ENCODE peak calls at places on chromosomes 6 and 20, in nine cellular contexts. One of them, this sample, is unnamed.

GRCh38 chr6:99013145-99013544 is 65.4 kb upstream of the FBXL4 start:
- DNase-seq in A172: peak; percentile 84
- DNase-seq in brain microvascular endothelial cell: peak; percentile 95
- DNase-seq in osteocyte: no peak
- DNase-seq in Ammon's horn: no peak
- DNase-seq in endothelial cell: no peak
- DNase-seq in naive thymus-derived CD8-positive, alpha-beta T cell: no peak
- DNase-seq in CD8-positive, alpha-beta memory T cell: no peak
- DNase-seq in ELR: peak; percentile 94
- DNase-seq in this sample: no peak

GRCh38 chr6:121932071-121933009 is 467.1 kb upstream of the HSF2 start:
- DNase-seq in ELR: peak; percentile 88
- DNase-seq in Ammon's horn: peak; percentile 22
- DNase-seq in CD8-positive, alpha-beta memory T cell: no peak
- DNase-seq in osteocyte: peak; percentile 93
- DNase-seq in naive thymus-derived CD8-positive, alpha-beta T cell: no peak
- DNase-seq in endothelial cell: peak; percentile 26
- DNase-seq in brain microvascular endothelial cell: peak; percentile 86
- DNase-seq in A172: peak; percentile 91
- DNase-seq in this sample: no peak

GRCh38 chr20:45853484-45853883 is 3.7 kb downstream of the ACOT8 start:
- DNase-seq in CD8-positive, alpha-beta memory T cell: no peak
- DNase-seq in ELR: no peak
- DNase-seq in brain microvascular endothelial cell: no peak
- DNase-seq in A172: no peak
- DNase-seq in osteocyte: no peak
- DNase-seq in Ammon's horn: no peak
- DNase-seq in naive thymus-derived CD8-positive, alpha-beta T cell: no peak
- DNase-seq in endothelial cell: no peak
- DNase-seq in this sample: no peak

GRCh38 chr6:45419574-45420082 is 41.9 kb upstream of the SUPT3H start:
- DNase-seq in Ammon's horn: peak; percentile 63
- DNase-seq in naive thymus-derived CD8-positive, alpha-beta T cell: peak; percentile 53
- DNase-seq in endothelial cell: peak; percentile 70
- DNase-seq in A172: no peak
- DNase-seq in CD8-positive, alpha-beta memory T cell: no peak
- DNase-seq in brain microvascular endothelial cell: peak; percentile 24
- DNase-seq in osteocyte: peak; percentile 85
- DNase-seq in ELR: peak; percentile 61
- DNase-seq in this sample: peak; percentile 43

GRCh38 chr20:39004508-39004907 is 42.4 kb downstream of the DHX35 start:
- DNase-seq in A172: peak; percentile 18
- DNase-seq in endothelial cell: no peak
- DNase-seq in Ammon's horn: no peak
- DNase-seq in osteocyte: no peak
- DNase-seq in naive thymus-derived CD8-positive, alpha-beta T cell: peak; percentile 33
- DNase-seq in brain microvascular endothelial cell: no peak
- DNase-seq in ELR: no peak
- DNase-seq in CD8-positive, alpha-beta memory T cell: no peak
- DNase-seq in this sample: peak; percentile 39

GRCh38 chr6:23692184-23692583 is 433.8 kb upstream of the NRSN1 start:
- DNase-seq in CD8-positive, alpha-beta memory T cell: no peak
- DNase-seq in brain microvascular endothelial cell: no peak
- DNase-seq in ELR: no peak
- DNase-seq in osteocyte: no peak
- DNase-seq in A172: no peak
- DNase-seq in naive thymus-derived CD8-positive, alpha-beta T cell: no peak
- DNase-seq in endothelial cell: no peak
- DNase-seq in Ammon's horn: no peak
- DNase-seq in this sample: no peak

GRCh38 chr20:59873409-59873808 is 60.0 kb downstream of the SYCP2 start:
- DNase-seq in Ammon's horn: no peak
- DNase-seq in A172: no peak
- DNase-seq in osteocyte: no peak
- DNase-seq in ELR: no peak
- DNase-seq in brain microvascular endothelial cell: no peak
- DNase-seq in naive thymus-derived CD8-positive, alpha-beta T cell: no peak
- DNase-seq in endothelial cell: no peak
- DNase-seq in CD8-positive, alpha-beta memory T cell: no peak
- DNase-seq in this sample: no peak

GRCh38 chr6:36244641-36245280 is 25.1 kb upstream of the PNPLA1 start:
- DNase-seq in naive thymus-derived CD8-positive, alpha-beta T cell: no peak
- DNase-seq in endothelial cell: peak; percentile 30
- DNase-seq in CD8-positive, alpha-beta memory T cell: no peak
- DNase-seq in A172: no peak
- DNase-seq in ELR: peak; percentile 56
- DNase-seq in Ammon's horn: no peak
- DNase-seq in osteocyte: no peak
- DNase-seq in brain microvascular endothelial cell: no peak
- DNase-seq in this sample: no peak

GRCh38 chr20:54469293-54469692 is 6.1 kb upstream of the DOK5 start:
- DNase-seq in Ammon's horn: no peak
- DNase-seq in A172: no peak
- DNase-seq in naive thymus-derived CD8-positive, alpha-beta T cell: no peak
- DNase-seq in brain microvascular endothelial cell: no peak
- DNase-seq in endothelial cell: no peak
- DNase-seq in ELR: no peak
- DNase-seq in CD8-positive, alpha-beta memory T cell: no peak
- DNase-seq in osteocyte: no peak
- DNase-seq in this sample: no peak

GRCh38 chr6:167758309-167759023 is 68.2 kb upstream of the AFDN start:
- DNase-seq in ELR: no peak
- DNase-seq in CD8-positive, alpha-beta memory T cell: no peak
- DNase-seq in osteocyte: no peak
- DNase-seq in A172: no peak
- DNase-seq in endothelial cell: no peak
- DNase-seq in naive thymus-derived CD8-positive, alpha-beta T cell: no peak
- DNase-seq in Ammon's horn: no peak
- DNase-seq in brain microvascular endothelial cell: no peak
- DNase-seq in this sample: no peak

GRCh38 chr20:23130622-23130916 is 44.4 kb upstream of the CD93 start:
- DNase-seq in osteocyte: no peak
- DNase-seq in brain microvascular endothelial cell: no peak
- DNase-seq in ELR: no peak
- DNase-seq in Ammon's horn: no peak
- DNase-seq in naive thymus-derived CD8-positive, alpha-beta T cell: no peak
- DNase-seq in A172: no peak
- DNase-seq in endothelial cell: no peak
- DNase-seq in CD8-positive, alpha-beta memory T cell: no peak
- DNase-seq in this sample: no peak

GRCh38 chr20:1813101-1813529 is 82.1 kb upstream of the SIRPA start:
- DNase-seq in naive thymus-derived CD8-positive, alpha-beta T cell: no peak
- DNase-seq in ELR: peak; percentile 92
- DNase-seq in CD8-positive, alpha-beta memory T cell: no peak
- DNase-seq in osteocyte: no peak
- DNase-seq in A172: peak; percentile 91
- DNase-seq in endothelial cell: no peak
- DNase-seq in brain microvascular endothelial cell: peak; percentile 91
- DNase-seq in Ammon's horn: no peak
- DNase-seq in this sample: no peak

GRCh38 chr6:107942164-107942563 is 15.8 kb downstream of the SEC63 start:
- DNase-seq in osteocyte: no peak
- DNase-seq in ELR: no peak
- DNase-seq in brain microvascular endothelial cell: no peak
- DNase-seq in Ammon's horn: no peak
- DNase-seq in CD8-positive, alpha-beta memory T cell: no peak
- DNase-seq in A172: no peak
- DNase-seq in naive thymus-derived CD8-positive, alpha-beta T cell: no peak
- DNase-seq in endothelial cell: no peak
- DNase-seq in this sample: no peak

GRCh38 chr6:128005009-128005408 is 104.2 kb upstream of the THEMIS start:
- DNase-seq in brain microvascular endothelial cell: no peak
- DNase-seq in CD8-positive, alpha-beta memory T cell: no peak
- DNase-seq in ELR: peak; percentile 59
- DNase-seq in A172: no peak
- DNase-seq in endothelial cell: no peak
- DNase-seq in naive thymus-derived CD8-positive, alpha-beta T cell: no peak
- DNase-seq in Ammon's horn: no peak
- DNase-seq in osteocyte: no peak
- DNase-seq in this sample: no peak

GRCh38 chr20:47330933-47331708 is 25.4 kb downstream of the ZMYND8 start:
- DNase-seq in A172: peak; percentile 96
- DNase-seq in osteocyte: no peak
- DNase-seq in CD8-positive, alpha-beta memory T cell: no peak
- DNase-seq in endothelial cell: no peak
- DNase-seq in Ammon's horn: no peak
- DNase-seq in brain microvascular endothelial cell: peak; percentile 78
- DNase-seq in naive thymus-derived CD8-positive, alpha-beta T cell: no peak
- DNase-seq in ELR: peak; percentile 99
- DNase-seq in this sample: no peak

GRCh38 chr20:63035284-63036185 is 28.8 kb upstream of the BHLHE23 start:
- DNase-seq in osteocyte: no peak
- DNase-seq in Ammon's horn: no peak
- DNase-seq in endothelial cell: no peak
- DNase-seq in naive thymus-derived CD8-positive, alpha-beta T cell: no peak
- DNase-seq in ELR: no peak
- DNase-seq in CD8-positive, alpha-beta memory T cell: no peak
- DNase-seq in A172: no peak
- DNase-seq in brain microvascular endothelial cell: no peak
- DNase-seq in this sample: no peak

GRCh38 chr20:9458075-9458818 is 56.1 kb upstream of the LAMP5 start:
- DNase-seq in CD8-positive, alpha-beta memory T cell: no peak
- DNase-seq in ELR: peak; percentile 53
- DNase-seq in naive thymus-derived CD8-positive, alpha-beta T cell: no peak
- DNase-seq in brain microvascular endothelial cell: peak; percentile 31
- DNase-seq in osteocyte: no peak
- DNase-seq in A172: peak; percentile 10
- DNase-seq in endothelial cell: peak; percentile 36
- DNase-seq in Ammon's horn: no peak
- DNase-seq in this sample: no peak

GRCh38 chr6:64969139-64969538 is 737.9 kb downstream of the EYS start:
- DNase-seq in A172: no peak
- DNase-seq in osteocyte: no peak
- DNase-seq in brain microvascular endothelial cell: no peak
- DNase-seq in ELR: no peak
- DNase-seq in endothelial cell: no peak
- DNase-seq in naive thymus-derived CD8-positive, alpha-beta T cell: no peak
- DNase-seq in CD8-positive, alpha-beta memory T cell: no peak
- DNase-seq in Ammon's horn: no peak
- DNase-seq in this sample: no peak

GRCh38 chr6:153167907-153168306 is 36.8 kb upstream of the RGS17 start:
- DNase-seq in ELR: peak; percentile 4
- DNase-seq in A172: no peak
- DNase-seq in Ammon's horn: no peak
- DNase-seq in naive thymus-derived CD8-positive, alpha-beta T cell: no peak
- DNase-seq in osteocyte: no peak
- DNase-seq in CD8-positive, alpha-beta memory T cell: no peak
- DNase-seq in endothelial cell: no peak
- DNase-seq in brain microvascular endothelial cell: no peak
- DNase-seq in this sample: no peak

GRCh38 chr6:36376183-36376582 is 11.3 kb downstream of the ETV7 start:
- DNase-seq in osteocyte: no peak
- DNase-seq in endothelial cell: no peak
- DNase-seq in naive thymus-derived CD8-positive, alpha-beta T cell: no peak
- DNase-seq in brain microvascular endothelial cell: no peak
- DNase-seq in Ammon's horn: no peak
- DNase-seq in CD8-positive, alpha-beta memory T cell: no peak
- DNase-seq in ELR: no peak
- DNase-seq in A172: no peak
- DNase-seq in this sample: no peak

GRCh38 chr6:99446076-99446475 is 21.0 kb upstream of the PNISR start:
- DNase-seq in Ammon's horn: peak; percentile 29
- DNase-seq in A172: no peak
- DNase-seq in brain microvascular endothelial cell: no peak
- DNase-seq in ELR: no peak
- DNase-seq in naive thymus-derived CD8-positive, alpha-beta T cell: no peak
- DNase-seq in osteocyte: no peak
- DNase-seq in CD8-positive, alpha-beta memory T cell: no peak
- DNase-seq in endothelial cell: no peak
- DNase-seq in this sample: no peak

GRCh38 chr20:19729672-19730071 is 28.4 kb upstream of the RIN2 start:
- DNase-seq in brain microvascular endothelial cell: no peak
- DNase-seq in osteocyte: no peak
- DNase-seq in Ammon's horn: no peak
- DNase-seq in endothelial cell: no peak
- DNase-seq in CD8-positive, alpha-beta memory T cell: no peak
- DNase-seq in A172: no peak
- DNase-seq in naive thymus-derived CD8-positive, alpha-beta T cell: no peak
- DNase-seq in ELR: no peak
- DNase-seq in this sample: no peak

GRCh38 chr20:5357942-5358341 is 41.2 kb upstream of the PROKR2 start:
- DNase-seq in naive thymus-derived CD8-positive, alpha-beta T cell: no peak
- DNase-seq in Ammon's horn: peak; percentile 18
- DNase-seq in osteocyte: no peak
- DNase-seq in A172: no peak
- DNase-seq in endothelial cell: no peak
- DNase-seq in CD8-positive, alpha-beta memory T cell: no peak
- DNase-seq in ELR: no peak
- DNase-seq in brain microvascular endothelial cell: no peak
- DNase-seq in this sample: no peak

GRCh38 chr6:131682427-131682826 is 18.8 kb downstream of the OR2A4 start:
- DNase-seq in endothelial cell: no peak
- DNase-seq in CD8-positive, alpha-beta memory T cell: no peak
- DNase-seq in ELR: no peak
- DNase-seq in Ammon's horn: no peak
- DNase-seq in brain microvascular endothelial cell: peak; percentile 36
- DNase-seq in osteocyte: no peak
- DNase-seq in A172: no peak
- DNase-seq in naive thymus-derived CD8-positive, alpha-beta T cell: no peak
- DNase-seq in this sample: no peak

GRCh38 chr6:3958255-3958654 is 109.1 kb downstream of the FAM50B start:
- DNase-seq in ELR: no peak
- DNase-seq in osteocyte: no peak
- DNase-seq in naive thymus-derived CD8-positive, alpha-beta T cell: no peak
- DNase-seq in endothelial cell: no peak
- DNase-seq in CD8-positive, alpha-beta memory T cell: no peak
- DNase-seq in A172: no peak
- DNase-seq in brain microvascular endothelial cell: no peak
- DNase-seq in Ammon's horn: no peak
- DNase-seq in this sample: no peak

GRCh38 chr20:40433341-40433861 is 255.6 kb downstream of the MAFB start:
- DNase-seq in A172: no peak
- DNase-seq in Ammon's horn: no peak
- DNase-seq in ELR: no peak
- DNase-seq in brain microvascular endothelial cell: no peak
- DNase-seq in osteocyte: peak; percentile 75
- DNase-seq in naive thymus-derived CD8-positive, alpha-beta T cell: no peak
- DNase-seq in CD8-positive, alpha-beta memory T cell: no peak
- DNase-seq in endothelial cell: no peak
- DNase-seq in this sample: no peak

GRCh38 chr6:142830807-142831206 is 114.2 kb downstream of the HIVEP2 start:
- DNase-seq in osteocyte: no peak
- DNase-seq in naive thymus-derived CD8-positive, alpha-beta T cell: no peak
- DNase-seq in CD8-positive, alpha-beta memory T cell: no peak
- DNase-seq in endothelial cell: no peak
- DNase-seq in Ammon's horn: no peak
- DNase-seq in ELR: no peak
- DNase-seq in A172: no peak
- DNase-seq in brain microvascular endothelial cell: no peak
- DNase-seq in this sample: no peak

GRCh38 chr6:159654483-159655098 is 38.5 kb downstream of the SOD2 start:
- DNase-seq in brain microvascular endothelial cell: no peak
- DNase-seq in naive thymus-derived CD8-positive, alpha-beta T cell: peak; percentile 42
- DNase-seq in A172: peak; percentile 35
- DNase-seq in ELR: peak; percentile 75
- DNase-seq in osteocyte: no peak
- DNase-seq in Ammon's horn: peak; percentile 39
- DNase-seq in endothelial cell: no peak
- DNase-seq in CD8-positive, alpha-beta memory T cell: no peak
- DNase-seq in this sample: peak; percentile 53

GRCh38 chr6:47195251-47195650 is 114.5 kb downstream of the TNFRSF21 start:
- DNase-seq in CD8-positive, alpha-beta memory T cell: no peak
- DNase-seq in A172: no peak
- DNase-seq in osteocyte: no peak
- DNase-seq in endothelial cell: no peak
- DNase-seq in brain microvascular endothelial cell: no peak
- DNase-seq in naive thymus-derived CD8-positive, alpha-beta T cell: no peak
- DNase-seq in Ammon's horn: no peak
- DNase-seq in ELR: no peak
- DNase-seq in this sample: no peak

GRCh38 chr6:130239755-130240154 is 17.0 kb upstream of the SAMD3 start:
- DNase-seq in brain microvascular endothelial cell: no peak
- DNase-seq in endothelial cell: no peak
- DNase-seq in naive thymus-derived CD8-positive, alpha-beta T cell: no peak
- DNase-seq in osteocyte: no peak
- DNase-seq in CD8-positive, alpha-beta memory T cell: no peak
- DNase-seq in A172: no peak
- DNase-seq in ELR: no peak
- DNase-seq in Ammon's horn: no peak
- DNase-seq in this sample: no peak

This sample was measured in naive thymus-derived CD4-positive, alpha-beta T cell.